ENCODE peak calls at places on chromosome 18, in eight cellular contexts. One of them, this sample, is unnamed.

GRCh38 chr18:58013241-58014211 is 30.5 kb upstream of the NEDD4L start:
- DNase-seq in GM12865: no peak
- DNase-seq in fibroblast of pulmonary artery: peak; percentile 18
- DNase-seq in GM20000: no peak
- DNase-seq in upper lobe of right lung: no peak
- DNase-seq in PC-9: peak; percentile 27
- DNase-seq in A549: peak; percentile 75
- DNase-seq in HFFc6: no peak
- DNase-seq in this sample: no peak

GRCh38 chr18:9135912-9136314 is 668 bp upstream of the ANKRD12 start:
- DNase-seq in GM20000: no peak
- DNase-seq in fibroblast of pulmonary artery: peak; percentile 30
- DNase-seq in PC-9: peak; percentile 68
- DNase-seq in A549: peak; percentile 41
- DNase-seq in upper lobe of right lung: no peak
- DNase-seq in GM12865: peak; percentile 56
- DNase-seq in HFFc6: peak; percentile 4
- DNase-seq in this sample: no peak

GRCh38 chr18:52979888-52980287 is 639.9 kb downstream of the DCC start:
- DNase-seq in GM12865: no peak
- DNase-seq in GM20000: no peak
- DNase-seq in PC-9: no peak
- DNase-seq in HFFc6: no peak
- DNase-seq in fibroblast of pulmonary artery: no peak
- DNase-seq in upper lobe of right lung: no peak
- DNase-seq in A549: no peak
- DNase-seq in this sample: peak; percentile 2

GRCh38 chr18:46570134-46570533 is 86.9 kb downstream of the LOXHD1 start:
- DNase-seq in upper lobe of right lung: no peak
- DNase-seq in HFFc6: no peak
- DNase-seq in A549: no peak
- DNase-seq in PC-9: no peak
- DNase-seq in GM20000: no peak
- DNase-seq in GM12865: no peak
- DNase-seq in fibroblast of pulmonary artery: no peak
- DNase-seq in this sample: no peak

GRCh38 chr18:21933931-21934765 is 193.6 kb downstream of the MIB1 start:
- DNase-seq in fibroblast of pulmonary artery: no peak
- DNase-seq in PC-9: no peak
- DNase-seq in upper lobe of right lung: no peak
- DNase-seq in HFFc6: no peak
- DNase-seq in GM20000: no peak
- DNase-seq in A549: no peak
- DNase-seq in GM12865: no peak
- DNase-seq in this sample: no peak

GRCh38 chr18:65363911-65364632 is 386.7 kb upstream of the CDH7 start:
- DNase-seq in upper lobe of right lung: no peak
- DNase-seq in GM12865: no peak
- DNase-seq in PC-9: no peak
- DNase-seq in A549: no peak
- DNase-seq in GM20000: no peak
- DNase-seq in HFFc6: no peak
- DNase-seq in fibroblast of pulmonary artery: no peak
- DNase-seq in this sample: no peak

GRCh38 chr18:33802955-33803354 is 224.9 kb downstream of the ASXL3 start:
- DNase-seq in A549: no peak
- DNase-seq in fibroblast of pulmonary artery: no peak
- DNase-seq in GM12865: peak; percentile 4
- DNase-seq in HFFc6: no peak
- DNase-seq in GM20000: no peak
- DNase-seq in upper lobe of right lung: no peak
- DNase-seq in PC-9: no peak
- DNase-seq in this sample: no peak

GRCh38 chr18:26657618-26658581 is 109.5 kb upstream of the KCTD1 start:
- DNase-seq in PC-9: no peak
- DNase-seq in GM20000: no peak
- DNase-seq in fibroblast of pulmonary artery: no peak
- DNase-seq in GM12865: no peak
- DNase-seq in HFFc6: no peak
- DNase-seq in A549: no peak
- DNase-seq in upper lobe of right lung: no peak
- DNase-seq in this sample: no peak

GRCh38 chr18:76984193-76985155 is 148.1 kb downstream of the MBP start:
- DNase-seq in PC-9: no peak
- DNase-seq in upper lobe of right lung: peak; percentile 51
- DNase-seq in A549: no peak
- DNase-seq in HFFc6: no peak
- DNase-seq in GM20000: no peak
- DNase-seq in fibroblast of pulmonary artery: no peak
- DNase-seq in GM12865: no peak
- DNase-seq in this sample: no peak

GRCh38 chr18:21129586-21130216 is 18.1 kb upstream of the ROCK1 start:
- DNase-seq in A549: no peak
- DNase-seq in HFFc6: peak; percentile 90
- DNase-seq in PC-9: no peak
- DNase-seq in GM20000: no peak
- DNase-seq in fibroblast of pulmonary artery: no peak
- DNase-seq in GM12865: no peak
- DNase-seq in upper lobe of right lung: no peak
- DNase-seq in this sample: no peak

GRCh38 chr18:711693-712400 is 583 bp downstream of the ENOSF1 start:
- DNase-seq in GM12865: peak; percentile 88
- DNase-seq in GM20000: peak; percentile 80
- DNase-seq in HFFc6: peak; percentile 74
- DNase-seq in upper lobe of right lung: peak; percentile 86
- DNase-seq in A549: peak; percentile 79
- DNase-seq in fibroblast of pulmonary artery: peak; percentile 96
- DNase-seq in PC-9: peak; percentile 45
- DNase-seq in this sample: peak; percentile 19

GRCh38 chr18:47587587-47587986 is 336.1 kb upstream of the SKOR2 start:
- DNase-seq in GM12865: no peak
- DNase-seq in PC-9: no peak
- DNase-seq in HFFc6: no peak
- DNase-seq in GM20000: no peak
- DNase-seq in fibroblast of pulmonary artery: no peak
- DNase-seq in A549: no peak
- DNase-seq in upper lobe of right lung: no peak
- DNase-seq in this sample: no peak

GRCh38 chr18:6239716-6240115 is 175.0 kb downstream of the L3MBTL4 start:
- DNase-seq in HFFc6: no peak
- DNase-seq in GM20000: no peak
- DNase-seq in PC-9: no peak
- DNase-seq in fibroblast of pulmonary artery: no peak
- DNase-seq in GM12865: no peak
- DNase-seq in A549: no peak
- DNase-seq in upper lobe of right lung: no peak
- DNase-seq in this sample: no peak

GRCh38 chr18:35083174-35083712 is 42.0 kb downstream of the MAPRE2 start:
- DNase-seq in PC-9: no peak
- DNase-seq in A549: no peak
- DNase-seq in upper lobe of right lung: no peak
- DNase-seq in fibroblast of pulmonary artery: no peak
- DNase-seq in HFFc6: no peak
- DNase-seq in GM20000: no peak
- DNase-seq in GM12865: no peak
- DNase-seq in this sample: no peak

GRCh38 chr18:22098563-22098989 is 70.8 kb upstream of the GATA6 start:
- DNase-seq in GM12865: no peak
- DNase-seq in GM20000: no peak
- DNase-seq in upper lobe of right lung: no peak
- DNase-seq in PC-9: no peak
- DNase-seq in HFFc6: no peak
- DNase-seq in fibroblast of pulmonary artery: peak; percentile 33
- DNase-seq in A549: peak; percentile 4
- DNase-seq in this sample: no peak

GRCh38 chr18:45341454-45341853 is 273.8 kb upstream of the SLC14A2 start:
- DNase-seq in GM20000: no peak
- DNase-seq in fibroblast of pulmonary artery: no peak
- DNase-seq in PC-9: no peak
- DNase-seq in upper lobe of right lung: no peak
- DNase-seq in GM12865: no peak
- DNase-seq in A549: no peak
- DNase-seq in HFFc6: no peak
- DNase-seq in this sample: no peak
- TF ChIP-seq CTCF in GM20000: no peak
- TF ChIP-seq CTCF in fibroblast of pulmonary artery: no peak
- TF ChIP-seq CTCF in PC-9: no peak
- TF ChIP-seq CTCF in upper lobe of right lung: no peak
- TF ChIP-seq CTCF in GM12865: no peak
- TF ChIP-seq CTCF in A549: no peak
- TF ChIP-seq CTCF in HFFc6: peak; percentile 54
- TF ChIP-seq CTCF in this sample: peak; percentile 43

GRCh38 chr18:36769611-36770314 is 59.0 kb downstream of the TPGS2 start:
- DNase-seq in GM12865: peak; percentile 39
- DNase-seq in fibroblast of pulmonary artery: no peak
- DNase-seq in GM20000: peak; percentile 37
- DNase-seq in upper lobe of right lung: no peak
- DNase-seq in HFFc6: no peak
- DNase-seq in PC-9: no peak
- DNase-seq in A549: peak; percentile 16
- DNase-seq in this sample: no peak
- TF ChIP-seq CTCF in GM12865: peak; percentile 53
- TF ChIP-seq CTCF in fibroblast of pulmonary artery: peak; percentile 33
- TF ChIP-seq CTCF in GM20000: peak; percentile 8
- TF ChIP-seq CTCF in upper lobe of right lung: peak; percentile 45
- TF ChIP-seq CTCF in HFFc6: peak; percentile 71
- TF ChIP-seq CTCF in PC-9: peak; percentile 38
- TF ChIP-seq CTCF in A549: peak; percentile 20
- TF ChIP-seq CTCF in this sample: peak; percentile 32

GRCh38 chr18:54919412-54919811 is 39.8 kb downstream of the CCDC68 start:
- DNase-seq in A549: no peak
- DNase-seq in fibroblast of pulmonary artery: no peak
- DNase-seq in HFFc6: no peak
- DNase-seq in GM12865: no peak
- DNase-seq in upper lobe of right lung: no peak
- DNase-seq in GM20000: no peak
- DNase-seq in PC-9: no peak
- DNase-seq in this sample: no peak
- TF ChIP-seq CTCF in A549: no peak
- TF ChIP-seq CTCF in fibroblast of pulmonary artery: no peak
- TF ChIP-seq CTCF in HFFc6: no peak
- TF ChIP-seq CTCF in GM12865: no peak
- TF ChIP-seq CTCF in upper lobe of right lung: no peak
- TF ChIP-seq CTCF in GM20000: no peak
- TF ChIP-seq CTCF in PC-9: no peak
- TF ChIP-seq CTCF in this sample: no peak

GRCh38 chr18:79962835-79963657 is 1.4 kb upstream of the HSBP1L1 start:
- DNase-seq in A549: no peak
- DNase-seq in fibroblast of pulmonary artery: no peak
- DNase-seq in PC-9: no peak
- DNase-seq in GM20000: peak; percentile 82
- DNase-seq in GM12865: peak; percentile 88
- DNase-seq in HFFc6: no peak
- DNase-seq in upper lobe of right lung: no peak
- DNase-seq in this sample: no peak
- TF ChIP-seq CTCF in A549: no peak
- TF ChIP-seq CTCF in fibroblast of pulmonary artery: no peak
- TF ChIP-seq CTCF in PC-9: no peak
- TF ChIP-seq CTCF in GM20000: peak; percentile 33
- TF ChIP-seq CTCF in GM12865: peak; percentile 56
- TF ChIP-seq CTCF in HFFc6: no peak
- TF ChIP-seq CTCF in upper lobe of right lung: no peak
- TF ChIP-seq CTCF in this sample: no peak

DNA sequence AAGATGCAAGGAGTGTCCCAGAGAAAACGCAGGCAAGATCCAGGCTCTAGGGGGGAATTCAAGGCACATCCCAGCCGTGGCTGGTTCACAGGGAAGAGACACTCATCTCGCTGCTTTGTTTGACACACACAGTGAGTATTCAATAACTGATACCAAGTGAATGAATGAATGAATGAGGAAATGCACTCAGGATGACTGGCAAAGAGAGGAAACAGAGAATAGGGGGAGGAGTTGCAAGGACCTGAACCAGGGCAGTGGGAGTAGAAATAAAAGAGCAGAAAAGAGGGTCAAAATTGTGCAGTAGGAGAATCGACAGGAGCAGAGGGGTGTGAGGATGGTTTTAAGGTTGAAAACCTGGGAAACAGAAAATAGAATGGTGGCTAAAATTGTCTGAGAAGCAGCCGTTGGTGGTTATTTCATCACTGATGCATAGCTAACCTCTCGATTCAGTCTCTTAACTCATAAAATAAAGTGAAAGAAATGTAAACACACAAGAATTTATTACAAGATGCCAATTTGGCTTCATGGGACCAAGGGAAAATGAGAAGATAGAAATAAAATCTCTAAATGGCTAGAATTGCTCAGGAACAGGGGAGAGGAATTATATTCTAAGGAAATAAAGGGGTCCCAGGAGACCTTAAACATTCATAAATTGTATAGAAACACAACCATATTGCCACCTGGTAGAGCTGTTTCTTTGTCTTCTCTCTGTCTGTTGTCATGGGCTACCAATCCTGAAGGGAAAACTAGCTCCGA is 63.9 kb upstream of the PHLPP1 start:
- DNase-seq in upper lobe of right lung: no peak
- DNase-seq in A549: no peak
- DNase-seq in GM20000: peak; percentile 22
- DNase-seq in PC-9: no peak
- DNase-seq in HFFc6: no peak
- DNase-seq in fibroblast of pulmonary artery: no peak
- DNase-seq in GM12865: peak; percentile 42
- DNase-seq in this sample: no peak
- TF ChIP-seq CTCF in upper lobe of right lung: no peak
- TF ChIP-seq CTCF in A549: no peak
- TF ChIP-seq CTCF in GM20000: no peak
- TF ChIP-seq CTCF in PC-9: no peak
- TF ChIP-seq CTCF in HFFc6: no peak
- TF ChIP-seq CTCF in fibroblast of pulmonary artery: no peak
- TF ChIP-seq CTCF in GM12865: no peak
- TF ChIP-seq CTCF in this sample: no peak

GRCh38 chr18:24443870-24444269 is 16.6 kb upstream of the HRH4 start:
- DNase-seq in fibroblast of pulmonary artery: no peak
- DNase-seq in GM12865: peak; percentile 42
- DNase-seq in HFFc6: no peak
- DNase-seq in PC-9: no peak
- DNase-seq in upper lobe of right lung: no peak
- DNase-seq in GM20000: no peak
- DNase-seq in A549: no peak
- DNase-seq in this sample: no peak

GRCh38 chr18:24446453-24446852 is 14.0 kb upstream of the HRH4 start:
- DNase-seq in upper lobe of right lung: no peak
- DNase-seq in A549: no peak
- DNase-seq in GM20000: no peak
- DNase-seq in PC-9: no peak
- DNase-seq in fibroblast of pulmonary artery: no peak
- DNase-seq in GM12865: peak; percentile 29
- DNase-seq in HFFc6: no peak
- DNase-seq in this sample: no peak

GRCh38 chr18:24447961-24448360 is 12.5 kb upstream of the HRH4 start:
- DNase-seq in A549: no peak
- DNase-seq in fibroblast of pulmonary artery: no peak
- DNase-seq in GM20000: no peak
- DNase-seq in HFFc6: no peak
- DNase-seq in GM12865: no peak
- DNase-seq in PC-9: no peak
- DNase-seq in upper lobe of right lung: no peak
- DNase-seq in this sample: no peak

GRCh38 chr18:24446953-24447537 is 13.4 kb upstream of the HRH4 start:
- DNase-seq in HFFc6: no peak
- DNase-seq in upper lobe of right lung: no peak
- DNase-seq in PC-9: no peak
- DNase-seq in GM12865: no peak
- DNase-seq in A549: no peak
- DNase-seq in fibroblast of pulmonary artery: no peak
- DNase-seq in GM20000: no peak
- DNase-seq in this sample: no peak
- TF ChIP-seq CTCF in HFFc6: peak; percentile 56
- TF ChIP-seq CTCF in upper lobe of right lung: no peak
- TF ChIP-seq CTCF in PC-9: peak; percentile 36
- TF ChIP-seq CTCF in GM12865: peak; percentile 2
- TF ChIP-seq CTCF in A549: peak; percentile 6
- TF ChIP-seq CTCF in fibroblast of pulmonary artery: peak; percentile 25
- TF ChIP-seq CTCF in GM20000: no peak
- TF ChIP-seq CTCF in this sample: no peak

This sample was measured in neural crest cell.